ENCODE peak calls at places on chromosome 20, in six cellular contexts. M, Y, G, N, L and O are unnamed samples.

GRCh38 chr20:49586967-49587587 is 19.1 kb upstream of the PTGIS start:
- DNase-seq in M (no peak), Y (peak), G (no peak), N (no peak), L (no peak), O (no peak)

GRCh38 chr20:32034581-32035397 is 17.3 kb upstream of the HCK start:
- DNase-seq in M (no peak), Y (no peak), G (no peak), N (no peak), L (no peak), O (no peak)

GRCh38 chr20:58515240-58516212 is at the start of gene APCDD1L:
- DNase-seq in M (no peak), Y (peak), G (no peak), N (no peak), L (no peak), O (no peak)

GRCh38 chr20:7505152-7505834 is 435.0 kb downstream of the HAO1 start:
- DNase-seq in M (no peak), Y (no peak), G (no peak), N (no peak), L (no peak), O (no peak)

GRCh38 chr20:37185681-37186080 is 6.3 kb upstream of the MROH8 start:
- DNase-seq in M (no peak), Y (no peak), G (no peak), N (no peak), L (no peak), O (no peak)

GRCh38 chr20:40589581-40589980 is 99.5 kb downstream of the MAFB start:
- DNase-seq in M (no peak), Y (no peak), G (no peak), N (no peak), L (no peak), O (no peak)

GRCh38 chr20:51400051-51400926 is 142.2 kb downstream of the NFATC2 start:
- DNase-seq in M (no peak), Y (no peak), G (no peak), N (peak), L (no peak), O (peak)

GRCh38 chr20:52972190-52972937 is at the start of gene TSHZ2:
- DNase-seq in M (peak), Y (peak), G (no peak), N (no peak), L (peak), O (no peak)

GRCh38 chr20:19583532-19584175 is 174.4 kb upstream of the RIN2 start:
- DNase-seq in M (peak), Y (peak), G (peak), N (no peak), L (peak), O (peak)

GRCh38 chr20:33124994-33125393 is 43.0 kb upstream of the BPIFA2 start:
- DNase-seq in M (no peak), Y (no peak), G (no peak), N (no peak), L (no peak), O (no peak)

GRCh38 chr20:59120919-59121318 is 42.7 kb upstream of the ZNF831 start:
- DNase-seq in M (no peak), Y (no peak), G (no peak), N (no peak), L (no peak), O (no peak)

GRCh38 chr20:63232235-63233060 is 3.3 kb upstream of the BIRC7 start:
- DNase-seq in M (peak), Y (peak), G (peak), N (no peak), L (no peak), O (no peak)

GRCh38 chr20:14937846-14938245 is 600.4 kb upstream of the FLRT3 start:
- DNase-seq in M (no peak), Y (no peak), G (no peak), N (no peak), L (no peak), O (no peak)

GRCh38 chr20:48965189-48965910 is 43.8 kb downstream of the ARFGEF2 start:
- DNase-seq in M (no peak), Y (peak), G (no peak), N (no peak), L (no peak), O (no peak)

GRCh38 chr20:23058240-23058639 is 8.8 kb upstream of the THBD start:
- DNase-seq in M (no peak), Y (no peak), G (no peak), N (no peak), L (no peak), O (no peak)
- TF ChIP-seq CTCF in M (no peak), Y (peak), G (peak), N (peak), L (no peak), O (no peak)

DNA sequence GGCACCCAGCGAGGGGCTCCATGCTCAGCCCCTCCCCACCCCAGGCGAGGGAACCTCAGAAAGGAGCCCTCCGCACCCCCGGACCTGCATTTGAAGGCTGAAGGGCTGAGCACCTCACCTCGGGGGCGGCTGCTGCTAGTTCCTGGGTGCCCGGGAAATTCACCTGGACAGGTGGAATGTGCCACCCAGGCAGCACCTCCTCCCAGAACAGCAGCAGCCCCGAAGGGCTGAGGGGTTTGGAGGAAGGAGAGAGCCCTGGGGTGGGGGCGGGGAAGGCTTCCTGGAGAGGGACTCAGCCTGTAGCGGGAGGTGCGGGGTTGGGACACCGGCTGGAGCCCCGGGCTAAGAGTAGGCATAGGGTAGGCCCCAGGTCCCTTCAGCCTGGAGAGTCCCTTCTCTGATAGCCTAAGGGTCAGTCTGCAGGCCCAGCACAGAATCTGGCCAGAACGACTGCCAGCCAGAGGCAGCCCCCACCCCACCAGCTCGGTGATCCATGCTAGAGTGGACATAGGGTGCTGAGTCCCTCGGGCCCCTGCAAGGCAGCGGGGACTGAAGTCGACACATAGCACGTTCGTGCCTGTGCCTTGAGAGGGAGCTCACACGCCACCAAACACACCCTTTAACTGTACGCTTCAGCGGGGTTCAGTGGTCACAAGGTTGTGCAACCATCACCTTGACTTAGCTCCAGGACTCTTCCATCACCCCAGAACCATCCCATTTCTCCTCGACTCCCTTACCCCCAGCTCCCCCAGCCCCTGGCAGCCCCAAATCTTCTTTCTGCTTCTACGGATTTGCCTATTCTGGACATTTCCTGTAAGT is 180.9 kb downstream of the TAF4 start:
- DNase-seq in M (no peak), Y (no peak), G (no peak), N (no peak), L (no peak), O (no peak)
- TF ChIP-seq CTCF in M (no peak), Y (no peak), G (no peak), N (no peak), L (no peak), O (no peak)

GRCh38 chr20:25083141-25083772 is 1.3 kb upstream of the VSX1 start:
- DNase-seq in M (no peak), Y (no peak), G (no peak), N (no peak), L (no peak), O (no peak)

GRCh38 chr20:25084616-25085187 is 2.8 kb upstream of the VSX1 start:
- DNase-seq in M (no peak), Y (no peak), G (no peak), N (no peak), L (no peak), O (no peak)

GRCh38 chr20:25085756-25086495 is 4.0 kb upstream of the VSX1 start:
- DNase-seq in M (no peak), Y (no peak), G (no peak), N (no peak), L (no peak), O (no peak)

GRCh38 chr20:25082498-25082873 is 545 bp upstream of the VSX1 start:
- DNase-seq in M (no peak), Y (no peak), G (no peak), N (no peak), L (no peak), O (no peak)

DNA sequence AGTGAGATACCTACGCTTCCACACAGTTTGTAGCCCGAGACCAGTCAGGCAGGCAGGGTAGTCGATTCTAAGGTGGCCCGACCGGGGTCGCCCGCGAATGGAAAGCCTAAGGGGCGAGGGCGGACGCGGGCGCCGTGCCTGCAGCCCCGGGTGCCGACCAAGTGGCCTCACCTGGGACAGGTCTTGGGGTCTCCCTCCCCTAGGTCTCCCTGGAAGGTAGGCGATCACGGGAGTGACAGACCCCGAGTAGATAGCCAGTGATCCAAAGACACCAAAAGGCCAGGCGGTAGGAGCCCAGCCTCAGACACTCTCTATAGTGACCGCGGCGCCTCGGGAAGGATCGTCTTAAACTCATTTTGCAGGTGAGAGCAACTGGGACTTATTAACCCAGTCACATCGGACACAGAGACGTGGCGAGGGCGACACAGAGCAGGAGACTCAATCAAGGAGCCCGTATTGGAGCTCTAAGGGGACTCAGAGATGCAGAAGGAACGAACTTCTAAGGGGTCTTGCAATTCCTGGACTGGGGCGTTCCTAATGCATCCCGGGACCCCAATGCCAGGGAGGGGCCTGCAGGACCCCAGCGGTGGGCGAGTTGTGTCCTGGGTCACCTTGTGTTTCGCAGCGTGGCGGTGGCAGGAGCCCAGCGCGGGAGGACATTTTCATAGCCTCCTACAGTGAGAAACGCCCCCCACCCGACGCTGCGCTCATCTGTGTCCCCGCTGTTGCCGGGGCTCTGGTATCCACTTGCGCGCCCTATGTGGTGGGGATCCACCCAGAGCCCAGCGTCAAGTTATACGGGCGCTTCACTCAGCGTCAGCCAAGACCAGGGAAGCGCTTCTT is 2.1 kb upstream of the VSX1 start:
- DNase-seq in M (peak), Y (no peak), G (no peak), N (no peak), L (no peak), O (no peak)
- TF ChIP-seq CTCF in M (peak), Y (peak), G (peak), N (no peak), L (no peak), O (no peak)

GRCh38 chr20:38927902-38928578 is 1.8 kb downstream of the FAM83D start:
- DNase-seq in M (no peak), Y (no peak), G (no peak), N (no peak), L (no peak), O (no peak)

GRCh38 chr20:38924718-38925117 is 1.5 kb upstream of the FAM83D start:
- DNase-seq in M (no peak), Y (no peak), G (no peak), N (no peak), L (no peak), O (no peak)

GRCh38 chr20:38930242-38930569 is 4.0 kb downstream of the FAM83D start:
- DNase-seq in M (no peak), Y (no peak), G (no peak), N (no peak), L (no peak), O (no peak)

GRCh38 chr20:38926934-38927616 is 858 bp downstream of the FAM83D start:
- DNase-seq in M (no peak), Y (peak), G (no peak), N (no peak), L (no peak), O (no peak)

GRCh38 chr20:38926142-38926933 is at the start of gene FAM83D:
- DNase-seq in M (peak), Y (peak), G (peak), N (peak), L (peak), O (peak)
- TF ChIP-seq CTCF in M (no peak), Y (peak), G (no peak), N (no peak), L (no peak), O (no peak)